ENCODE peak calls at places on chromosome 11, in six cellular contexts. One of them, this sample, is unnamed.

GRCh38 chr11:561148-562003 is 606 bp downstream of the RASSF7 start:
- DNase-seq in mesothelial cell of epicardium: no peak
- DNase-seq in stimulated activated CD8-positive, alpha-beta memory T cell treated with anti-CD3 and anti-CD28 coated beads, Interleukin-15, amount 100 ng/mL, for 1 hour: no peak
- DNase-seq in Ammon's horn: no peak
- DNase-seq in amniotic stem cell: no peak
- DNase-seq in coronary artery: no peak
- DNase-seq in this sample: no peak

GRCh38 chr11:118252688-118253087 is 523 bp upstream of the MPZL3 start:
- DNase-seq in coronary artery: no peak
- DNase-seq in amniotic stem cell: no peak
- DNase-seq in Ammon's horn: no peak
- DNase-seq in mesothelial cell of epicardium: no peak
- DNase-seq in stimulated activated CD8-positive, alpha-beta memory T cell treated with anti-CD3 and anti-CD28 coated beads, Interleukin-15, amount 100 ng/mL, for 1 hour: no peak
- DNase-seq in this sample: no peak

GRCh38 chr11:113153847-113154246 is 160.5 kb upstream of the TTC12 start:
- DNase-seq in stimulated activated CD8-positive, alpha-beta memory T cell treated with anti-CD3 and anti-CD28 coated beads, Interleukin-15, amount 100 ng/mL, for 1 hour: no peak
- DNase-seq in coronary artery: no peak
- DNase-seq in Ammon's horn: no peak
- DNase-seq in mesothelial cell of epicardium: no peak
- DNase-seq in amniotic stem cell: no peak
- DNase-seq in this sample: no peak

GRCh38 chr11:66934971-66935779 is 23.0 kb downstream of the PC start:
- DNase-seq in coronary artery: no peak
- DNase-seq in amniotic stem cell: no peak
- DNase-seq in Ammon's horn: no peak
- DNase-seq in mesothelial cell of epicardium: no peak
- DNase-seq in stimulated activated CD8-positive, alpha-beta memory T cell treated with anti-CD3 and anti-CD28 coated beads, Interleukin-15, amount 100 ng/mL, for 1 hour: no peak
- DNase-seq in this sample: no peak

GRCh38 chr11:104872393-104872792 is 25.9 kb downstream of the CASP12 start:
- DNase-seq in coronary artery: no peak
- DNase-seq in mesothelial cell of epicardium: no peak
- DNase-seq in stimulated activated CD8-positive, alpha-beta memory T cell treated with anti-CD3 and anti-CD28 coated beads, Interleukin-15, amount 100 ng/mL, for 1 hour: no peak
- DNase-seq in amniotic stem cell: no peak
- DNase-seq in Ammon's horn: no peak
- DNase-seq in this sample: no peak

GRCh38 chr11:88246680-88247079 is 71.4 kb upstream of the RAB38 start:
- DNase-seq in mesothelial cell of epicardium: no peak
- DNase-seq in coronary artery: no peak
- DNase-seq in Ammon's horn: no peak
- DNase-seq in amniotic stem cell: peak
- DNase-seq in stimulated activated CD8-positive, alpha-beta memory T cell treated with anti-CD3 and anti-CD28 coated beads, Interleukin-15, amount 100 ng/mL, for 1 hour: no peak
- DNase-seq in this sample: no peak

GRCh38 chr11:108364159-108364558 is 103.2 kb downstream of the C11orf65 start:
- DNase-seq in amniotic stem cell: no peak
- DNase-seq in mesothelial cell of epicardium: no peak
- DNase-seq in coronary artery: no peak
- DNase-seq in Ammon's horn: no peak
- DNase-seq in stimulated activated CD8-positive, alpha-beta memory T cell treated with anti-CD3 and anti-CD28 coated beads, Interleukin-15, amount 100 ng/mL, for 1 hour: no peak
- DNase-seq in this sample: no peak

GRCh38 chr11:61820174-61820573 is 3.4 kb upstream of the FADS1 start:
- DNase-seq in coronary artery: no peak
- DNase-seq in Ammon's horn: no peak
- DNase-seq in stimulated activated CD8-positive, alpha-beta memory T cell treated with anti-CD3 and anti-CD28 coated beads, Interleukin-15, amount 100 ng/mL, for 1 hour: no peak
- DNase-seq in mesothelial cell of epicardium: no peak
- DNase-seq in amniotic stem cell: no peak
- DNase-seq in this sample: no peak

GRCh38 chr11:6737872-6738466 is 33.8 kb downstream of the OR2AG2 start:
- DNase-seq in Ammon's horn: peak
- DNase-seq in amniotic stem cell: peak
- DNase-seq in mesothelial cell of epicardium: no peak
- DNase-seq in stimulated activated CD8-positive, alpha-beta memory T cell treated with anti-CD3 and anti-CD28 coated beads, Interleukin-15, amount 100 ng/mL, for 1 hour: peak
- DNase-seq in coronary artery: no peak
- DNase-seq in this sample: peak

GRCh38 chr11:73388241-73389133 is 12.3 kb downstream of the RELT start:
- DNase-seq in mesothelial cell of epicardium: no peak
- DNase-seq in stimulated activated CD8-positive, alpha-beta memory T cell treated with anti-CD3 and anti-CD28 coated beads, Interleukin-15, amount 100 ng/mL, for 1 hour: no peak
- DNase-seq in amniotic stem cell: no peak
- DNase-seq in coronary artery: no peak
- DNase-seq in Ammon's horn: peak
- DNase-seq in this sample: no peak

GRCh38 chr11:78869293-78869692 is 294.6 kb upstream of the NARS2 start:
- DNase-seq in coronary artery: no peak
- DNase-seq in mesothelial cell of epicardium: no peak
- DNase-seq in amniotic stem cell: no peak
- DNase-seq in Ammon's horn: no peak
- DNase-seq in stimulated activated CD8-positive, alpha-beta memory T cell treated with anti-CD3 and anti-CD28 coated beads, Interleukin-15, amount 100 ng/mL, for 1 hour: no peak
- DNase-seq in this sample: no peak

GRCh38 chr11:131186629-131187075 is 183.8 kb upstream of the NTM start:
- DNase-seq in amniotic stem cell: no peak
- DNase-seq in Ammon's horn: no peak
- DNase-seq in mesothelial cell of epicardium: no peak
- DNase-seq in stimulated activated CD8-positive, alpha-beta memory T cell treated with anti-CD3 and anti-CD28 coated beads, Interleukin-15, amount 100 ng/mL, for 1 hour: no peak
- DNase-seq in coronary artery: no peak
- DNase-seq in this sample: no peak

GRCh38 chr11:72041364-72042058 is 38.8 kb downstream of the NUMA1 start:
- DNase-seq in coronary artery: peak
- DNase-seq in amniotic stem cell: peak
- DNase-seq in stimulated activated CD8-positive, alpha-beta memory T cell treated with anti-CD3 and anti-CD28 coated beads, Interleukin-15, amount 100 ng/mL, for 1 hour: peak
- DNase-seq in mesothelial cell of epicardium: peak
- DNase-seq in Ammon's horn: peak
- DNase-seq in this sample: peak

GRCh38 chr11:70569996-70570692 is 171.8 kb downstream of the CTTN start:
- DNase-seq in Ammon's horn: no peak
- DNase-seq in coronary artery: no peak
- DNase-seq in amniotic stem cell: no peak
- DNase-seq in stimulated activated CD8-positive, alpha-beta memory T cell treated with anti-CD3 and anti-CD28 coated beads, Interleukin-15, amount 100 ng/mL, for 1 hour: no peak
- DNase-seq in mesothelial cell of epicardium: no peak
- DNase-seq in this sample: no peak

GRCh38 chr11:62269654-62270278 is at the start of gene SCGB2A2:
- DNase-seq in amniotic stem cell: no peak
- DNase-seq in Ammon's horn: no peak
- DNase-seq in stimulated activated CD8-positive, alpha-beta memory T cell treated with anti-CD3 and anti-CD28 coated beads, Interleukin-15, amount 100 ng/mL, for 1 hour: no peak
- DNase-seq in coronary artery: no peak
- DNase-seq in mesothelial cell of epicardium: no peak
- DNase-seq in this sample: peak

GRCh38 chr11:45773271-45774022 is 31.5 kb upstream of the SLC35C1 start:
- DNase-seq in Ammon's horn: no peak
- DNase-seq in mesothelial cell of epicardium: no peak
- DNase-seq in stimulated activated CD8-positive, alpha-beta memory T cell treated with anti-CD3 and anti-CD28 coated beads, Interleukin-15, amount 100 ng/mL, for 1 hour: no peak
- DNase-seq in coronary artery: no peak
- DNase-seq in amniotic stem cell: no peak
- DNase-seq in this sample: no peak

GRCh38 chr11:124791626-124792341 is 8.4 kb downstream of the MSANTD2 start:
- DNase-seq in stimulated activated CD8-positive, alpha-beta memory T cell treated with anti-CD3 and anti-CD28 coated beads, Interleukin-15, amount 100 ng/mL, for 1 hour: no peak
- DNase-seq in amniotic stem cell: no peak
- DNase-seq in mesothelial cell of epicardium: no peak
- DNase-seq in Ammon's horn: no peak
- DNase-seq in coronary artery: no peak
- DNase-seq in this sample: peak

GRCh38 chr11:67663515-67664212 is 10.8 kb downstream of the ALDH3B2 start:
- DNase-seq in stimulated activated CD8-positive, alpha-beta memory T cell treated with anti-CD3 and anti-CD28 coated beads, Interleukin-15, amount 100 ng/mL, for 1 hour: no peak
- DNase-seq in amniotic stem cell: no peak
- DNase-seq in coronary artery: no peak
- DNase-seq in mesothelial cell of epicardium: no peak
- DNase-seq in Ammon's horn: no peak
- DNase-seq in this sample: no peak

GRCh38 chr11:131498631-131499053 is 128.2 kb downstream of the NTM start:
- DNase-seq in coronary artery: no peak
- DNase-seq in mesothelial cell of epicardium: no peak
- DNase-seq in stimulated activated CD8-positive, alpha-beta memory T cell treated with anti-CD3 and anti-CD28 coated beads, Interleukin-15, amount 100 ng/mL, for 1 hour: no peak
- DNase-seq in Ammon's horn: peak
- DNase-seq in amniotic stem cell: no peak
- DNase-seq in this sample: no peak

GRCh38 chr11:131253142-131253884 is 117.1 kb upstream of the NTM start:
- DNase-seq in Ammon's horn: no peak
- DNase-seq in stimulated activated CD8-positive, alpha-beta memory T cell treated with anti-CD3 and anti-CD28 coated beads, Interleukin-15, amount 100 ng/mL, for 1 hour: no peak
- DNase-seq in amniotic stem cell: peak
- DNase-seq in coronary artery: no peak
- DNase-seq in mesothelial cell of epicardium: no peak
- DNase-seq in this sample: no peak

GRCh38 chr11:86551286-86551685 is 121.1 kb downstream of the ME3 start:
- DNase-seq in stimulated activated CD8-positive, alpha-beta memory T cell treated with anti-CD3 and anti-CD28 coated beads, Interleukin-15, amount 100 ng/mL, for 1 hour: no peak
- DNase-seq in mesothelial cell of epicardium: no peak
- DNase-seq in coronary artery: no peak
- DNase-seq in Ammon's horn: no peak
- DNase-seq in amniotic stem cell: peak
- DNase-seq in this sample: no peak

GRCh38 chr11:77672276-77672675 is 34.7 kb upstream of the CLNS1A start:
- DNase-seq in mesothelial cell of epicardium: no peak
- DNase-seq in stimulated activated CD8-positive, alpha-beta memory T cell treated with anti-CD3 and anti-CD28 coated beads, Interleukin-15, amount 100 ng/mL, for 1 hour: no peak
- DNase-seq in coronary artery: no peak
- DNase-seq in amniotic stem cell: peak
- DNase-seq in Ammon's horn: no peak
- DNase-seq in this sample: no peak

GRCh38 chr11:6570691-6571427 is 32.6 kb downstream of the RRP8 start:
- DNase-seq in mesothelial cell of epicardium: no peak
- DNase-seq in Ammon's horn: no peak
- DNase-seq in coronary artery: no peak
- DNase-seq in stimulated activated CD8-positive, alpha-beta memory T cell treated with anti-CD3 and anti-CD28 coated beads, Interleukin-15, amount 100 ng/mL, for 1 hour: no peak
- DNase-seq in amniotic stem cell: no peak
- DNase-seq in this sample: no peak

GRCh38 chr11:110962907-110963306 is 250.7 kb upstream of the ARHGAP20 start:
- DNase-seq in Ammon's horn: no peak
- DNase-seq in stimulated activated CD8-positive, alpha-beta memory T cell treated with anti-CD3 and anti-CD28 coated beads, Interleukin-15, amount 100 ng/mL, for 1 hour: no peak
- DNase-seq in mesothelial cell of epicardium: no peak
- DNase-seq in amniotic stem cell: no peak
- DNase-seq in coronary artery: no peak
- DNase-seq in this sample: no peak

This sample was measured in NCI-H345.